ENCODE peak calls at places on chromosomes 4 and X, in five cellular contexts. E is IMR-90, G is neuronal stem cell, Z is GM23248, L is fibroblast of lung. W is an unnamed sample.

GRCh38 chr4:146654976-146655761 is 16.5 kb downstream of the POU4F2 start:
- DNase-seq in E (peak; percentile 7), G (peak; percentile 57), Z (peak; percentile 47), L (peak; percentile 14), W (no peak)

GRCh38 chr4:77921701-77922100 is 59.1 kb downstream of the MRPL1 start:
- DNase-seq in E (peak; percentile 96), G (no peak), Z (peak; percentile 92), L (peak; percentile 88), W (peak; percentile 5)

GRCh38 chrX:23451266-23451665 is 116.6 kb downstream of the PTCHD1 start:
- DNase-seq in E (no peak), G (no peak), Z (no peak), L (no peak), W (no peak)

GRCh38 chr4:82235346-82235745 is 138.4 kb downstream of the HNRNPD start:
- DNase-seq in E (no peak), G (no peak), Z (no peak), L (no peak), W (no peak)

GRCh38 chr4:169909479-169909878 is 116.7 kb downstream of the MFAP3L start:
- DNase-seq in E (no peak), G (no peak), Z (no peak), L (no peak), W (no peak)

GRCh38 chr4:93764647-93765246 is 63.8 kb upstream of the ATOH1 start:
- DNase-seq in E (peak; percentile 44), G (peak; percentile 45), Z (peak; percentile 58), L (peak; percentile 72), W (peak; percentile 5)

GRCh38 chr4:73864973-73865372 is 4.2 kb upstream of the CXCL1 start:
- DNase-seq in E (no peak), G (no peak), Z (no peak), L (no peak), W (no peak)

GRCh38 chr4:152536545-152537182 is 772 bp upstream of the FBXW7 start:
- DNase-seq in E (peak; percentile 37), G (no peak), Z (peak; percentile 73), L (peak; percentile 55), W (peak; percentile 35)

GRCh38 chr4:144288011-144288903 is 147.7 kb upstream of the GYPA start:
- DNase-seq in E (no peak), G (no peak), Z (no peak), L (no peak), W (no peak)

GRCh38 chrX:100685284-100685996 is 41.4 kb downstream of the SRPX2 start:
- DNase-seq in E (peak; percentile 75), G (peak; percentile 70), Z (peak; percentile 74), L (peak; percentile 82), W (peak; percentile 64)

GRCh38 chr4:99815597-99816011 is 1.0 kb upstream of the DAPP1 start:
- DNase-seq in E (peak; percentile 20), G (no peak), Z (peak; percentile 29), L (no peak), W (peak; percentile 72)

GRCh38 chr4:158722291-158722916 is 792 bp downstream of the PPID start:
- DNase-seq in E (peak; percentile 48), G (peak; percentile 23), Z (peak; percentile 75), L (peak; percentile 50), W (no peak)

GRCh38 chr4:25253072-25253447 is 19.2 kb downstream of the PI4K2B start:
- DNase-seq in E (peak; percentile 1), G (no peak), Z (no peak), L (no peak), W (no peak)

GRCh38 chrX:41473936-41474725 is 27.0 kb downstream of the NYX start:
- DNase-seq in E (no peak), G (no peak), Z (no peak), L (no peak), W (no peak)

GRCh38 chrX:133633162-133633561 is 217.9 kb upstream of the GPC4 start:
- DNase-seq in E (no peak), G (no peak), Z (peak; percentile 20), L (no peak), W (no peak)

GRCh38 chr4:185874516-185875230 is 62.7 kb upstream of the SORBS2 start:
- DNase-seq in E (peak; percentile 81), G (no peak), Z (peak; percentile 52), L (peak; percentile 68), W (no peak)

GRCh38 chrX:101749436-101749835 is 89.8 kb upstream of the ARMCX2 start:
- DNase-seq in E (no peak), G (no peak), Z (peak; percentile 29), L (no peak), W (no peak)

GRCh38 chr4:181528570-181529184 is 714.5 kb upstream of the TENM3 start:
- DNase-seq in E (peak; percentile 73), G (peak; percentile 77), Z (peak; percentile 71), L (peak; percentile 80), W (peak; percentile 50)

GRCh38 chrX:151984328-151984727 is 9.9 kb upstream of the GABRE start:
- DNase-seq in E (peak; percentile 46), G (no peak), Z (peak; percentile 88), L (peak; percentile 33), W (peak; percentile 95)

GRCh38 chr4:147247577-147247976 is 233.3 kb upstream of the EDNRA start:
- DNase-seq in E (peak; percentile 4), G (no peak), Z (no peak), L (no peak), W (no peak)

GRCh38 chrX:135420831-135421230 is 913 bp upstream of the SMIM10L2A start:
- DNase-seq in E (no peak), G (no peak), Z (no peak), L (no peak), W (no peak)

GRCh38 chr4:15368906-15369305 is 58.9 kb upstream of the C1QTNF7 start:
- DNase-seq in E (peak; percentile 55), G (no peak), Z (peak; percentile 74), L (peak; percentile 76), W (no peak)

GRCh38 chrX:47232803-47233332 is at the start of gene USP11:
- DNase-seq in E (peak; percentile 51), G (no peak), Z (peak; percentile 57), L (peak; percentile 60), W (no peak)

GRCh38 chrX:133297284-133297683 is 79.1 kb upstream of the TFDP3 start:
- DNase-seq in E (peak; percentile 75), G (no peak), Z (peak; percentile 76), L (peak; percentile 64), W (peak; percentile 81)

GRCh38 chr4:142347241-142347640 is 498.9 kb downstream of the INPP4B start:
- DNase-seq in E (peak; percentile 62), G (no peak), Z (peak; percentile 50), L (peak; percentile 49), W (peak; percentile 80)

GRCh38 chr4:183962413-183962812 is 57.3 kb downstream of the STOX2 start:
- DNase-seq in E (no peak), G (no peak), Z (no peak), L (no peak), W (no peak)

GRCh38 chr4:75892508-75892907 is 9.7 kb downstream of the PPEF2 start:
- DNase-seq in E (no peak), G (no peak), Z (no peak), L (no peak), W (no peak)

GRCh38 chrX:38050806-38051205 is 44.5 kb downstream of the SYTL5 start:
- DNase-seq in E (no peak), G (no peak), Z (no peak), L (no peak), W (no peak)

GRCh38 chrX:115892056-115892708 is 278.4 kb upstream of the AGTR2 start:
- DNase-seq in E (no peak), G (no peak), Z (peak; percentile 13), L (no peak), W (peak; percentile 67)

GRCh38 chr4:78468272-78468671 is 83.3 kb upstream of the ANXA3 start:
- DNase-seq in E (no peak), G (no peak), Z (no peak), L (no peak), W (no peak)

GRCh38 chr4:87559090-87559837 is 30.1 kb upstream of the SPARCL1 start:
- DNase-seq in E (no peak), G (peak; percentile 14), Z (no peak), L (no peak), W (no peak)

GRCh38 chrX:9816094-9816700 is 30.0 kb downstream of the SHROOM2 start:
- DNase-seq in E (no peak), G (no peak), Z (no peak), L (no peak), W (no peak)

GRCh38 chr4:129167640-129168260 is 71.8 kb downstream of the C4orf33 start:
- DNase-seq in E (peak; percentile 2), G (peak; percentile 24), Z (no peak), L (peak; percentile 3), W (no peak)

GRCh38 chr4:33262809-33263208 is 2542.6 kb downstream of the PCDH7 start:
- DNase-seq in E (no peak), G (no peak), Z (peak; percentile 7), L (peak; percentile 3), W (no peak)

GRCh38 chrX:1323315-1323714 is 13.3 kb upstream of the IL3RA start:
- DNase-seq in E (no peak), G (peak; percentile 20), Z (peak; percentile 34), L (no peak), W (peak; percentile 67)

GRCh38 chr4:537436-538264 is 38.4 kb downstream of the TMEM271 start:
- DNase-seq in E (no peak), G (no peak), Z (no peak), L (no peak), W (no peak)

GRCh38 chr4:8198206-8198905 is 734 bp upstream of the SH3TC1 start:
- DNase-seq in E (no peak), G (no peak), Z (no peak), L (no peak), W (no peak)

GRCh38 chr4:2489841-2490552 is 21.1 kb downstream of the RNF4 start:
- DNase-seq in E (no peak), G (no peak), Z (peak; percentile 55), L (peak; percentile 79), W (no peak)

DNA sequence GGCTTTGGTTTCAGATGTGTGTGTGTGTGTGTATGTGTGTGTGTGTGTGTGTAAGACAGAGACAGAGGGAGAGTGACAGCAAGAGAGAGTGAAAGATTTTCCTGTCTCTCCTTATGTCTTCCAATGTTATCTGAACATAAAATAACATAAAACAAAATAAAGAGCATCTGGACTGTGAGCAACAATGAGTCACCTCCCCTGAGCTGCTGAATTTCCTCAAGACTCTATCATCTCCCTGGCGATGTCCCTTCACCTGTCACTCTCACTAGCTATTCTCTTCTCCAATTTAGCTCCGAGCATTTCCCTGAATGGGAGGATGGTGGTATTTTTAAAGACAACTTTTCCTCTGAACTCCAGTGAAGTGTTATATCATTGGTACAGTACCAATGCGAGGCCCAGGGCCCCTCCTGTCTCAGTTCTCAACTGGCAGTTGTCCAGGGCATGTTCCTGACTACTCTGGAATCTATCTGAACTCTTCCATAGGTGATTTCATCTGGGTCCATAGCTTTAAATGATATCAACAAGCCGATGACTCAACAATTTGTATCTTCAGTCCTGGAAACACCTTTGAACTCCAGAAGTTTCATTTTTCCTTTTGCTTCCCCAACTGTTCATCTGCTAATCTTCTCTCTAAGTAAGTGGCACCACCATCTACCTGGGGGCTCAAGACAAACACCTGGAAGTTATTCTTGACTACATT is 195.0 kb upstream of the CLNK start:
- DNase-seq in E (peak; percentile 16), G (no peak), Z (peak; percentile 1), L (peak; percentile 11), W (no peak)
- H2AFZ ChIP-seq in E (no peak overlapping the region), G (no peak overlapping the region), Z (no peak overlapping the region), L (no peak overlapping the region), W (no peak overlapping the region)

GRCh38 chr4:182863501-182863900 is 53.7 kb downstream of the DCTD start:
- DNase-seq in E (no peak), G (no peak), Z (no peak), L (no peak), W (no peak)
- H3K27ac ChIP-seq in E (no peak overlapping the region), G (no peak overlapping the region), Z (no peak overlapping the region), L (no peak overlapping the region), W (no peak overlapping the region)

GRCh38 chr4:100949350-100949935 is 397.9 kb downstream of the PPP3CA start:
- DNase-seq in E (no peak), G (no peak), Z (peak; percentile 40), L (no peak), W (no peak)
- H2AFZ ChIP-seq in E (no peak overlapping the region), G (no peak overlapping the region), Z (no peak overlapping the region), L (no peak overlapping the region), W (no peak overlapping the region)

GRCh38 chr4:154065368-154065767 is 276.5 kb upstream of the SFRP2 start:
- DNase-seq in E (no peak), G (no peak), Z (no peak), L (no peak), W (no peak)
- H3K27ac ChIP-seq in E (no peak overlapping the region), G (no peak overlapping the region), Z (no peak overlapping the region), L (no peak overlapping the region), W (no peak overlapping the region)

W was measured in PC-9.